ENCODE peak calls at places on chromosomes 4 and X, in five cellular contexts. N, J, Y, D and U are unnamed samples.

GRCh38 chr4:141636077-141636770 is at the start of gene IL15:
- DNase-seq in N (peak), J (peak), Y (peak), D (peak), U (no peak)

GRCh38 chr4:13539047-13539720 is 5.1 kb downstream of the NKX3-2 start:
- DNase-seq in N (no peak), J (no peak), Y (no peak), D (no peak), U (no peak)

GRCh38 chr4:166735553-166735952 is 498.7 kb downstream of the SPOCK3 start:
- DNase-seq in N (no peak), J (no peak), Y (no peak), D (no peak), U (no peak)

GRCh38 chrX:65821721-65822496 is 154.5 kb downstream of the MSN start:
- DNase-seq in N (peak), J (peak), Y (no peak), D (no peak), U (no peak)

GRCh38 chr4:75672461-75673026 is 667 bp downstream of the G3BP2 start:
- DNase-seq in N (peak), J (peak), Y (peak), D (peak), U (no peak)

GRCh38 chr4:82797591-82798081 is 960 bp downstream of the SCD5 start:
- DNase-seq in N (peak), J (peak), Y (no peak), D (peak), U (no peak)

GRCh38 chr4:87849612-87850011 is 16.8 kb downstream of the MEPE start:
- DNase-seq in N (no peak), J (no peak), Y (no peak), D (peak), U (no peak)

GRCh38 chrX:107628662-107629532 is 587 bp downstream of the PRPS1 start:
- DNase-seq in N (peak), J (peak), Y (peak), D (peak), U (no peak)

GRCh38 chr4:118936406-118936805 is 47.8 kb downstream of the SYNPO2 start:
- DNase-seq in N (no peak), J (no peak), Y (no peak), D (no peak), U (no peak)

GRCh38 chrX:41475611-41476241 is 28.6 kb downstream of the NYX start:
- DNase-seq in N (no peak), J (no peak), Y (no peak), D (no peak), U (no peak)

GRCh38 chr4:100362363-100362762 is 155.5 kb downstream of the EMCN start:
- DNase-seq in N (no peak), J (no peak), Y (no peak), D (peak), U (no peak)

GRCh38 chr4:98546910-98547544 is 111.4 kb downstream of the TSPAN5 start:
- DNase-seq in N (no peak), J (no peak), Y (no peak), D (peak), U (no peak)

GRCh38 chr4:72357908-72358307 is 211.1 kb downstream of the ADAMTS3 start:
- DNase-seq in N (no peak), J (no peak), Y (no peak), D (no peak), U (no peak)

GRCh38 chr4:114598191-114599121 is at the start of gene UGT8:
- DNase-seq in N (no peak), J (peak), Y (peak), D (peak), U (no peak)

GRCh38 chr4:176611954-176612353 is 180.8 kb downstream of the VEGFC start:
- DNase-seq in N (no peak), J (no peak), Y (no peak), D (peak), U (no peak)

GRCh38 chr4:17447675-17448298 is 64.1 kb downstream of the QDPR start:
- DNase-seq in N (peak), J (no peak), Y (peak), D (peak), U (peak)

GRCh38 chr4:162139412-162139811 is 24.4 kb downstream of the FSTL5 start:
- DNase-seq in N (no peak), J (no peak), Y (no peak), D (no peak), U (no peak)

GRCh38 chr4:26238782-26239647 is 81.8 kb upstream of the RBPJ start:
- DNase-seq in N (peak), J (no peak), Y (no peak), D (peak), U (no peak)

GRCh38 chr4:36218121-36218520 is 26.2 kb downstream of the ARAP2 start:
- DNase-seq in N (no peak), J (no peak), Y (no peak), D (no peak), U (no peak)

GRCh38 chr4:112327950-112328349 is 30.8 kb downstream of the ALPK1 start:
- DNase-seq in N (no peak), J (no peak), Y (no peak), D (peak), U (no peak)

GRCh38 chr4:109576462-109576861 is 16.4 kb downstream of the MCUB start:
- DNase-seq in N (peak), J (no peak), Y (peak), D (peak), U (no peak)

GRCh38 chrX:118627084-118627758 is 100.2 kb upstream of the IL13RA1 start:
- DNase-seq in N (no peak), J (no peak), Y (no peak), D (peak), U (no peak)

GRCh38 chr4:184824081-184824775 is 1.5 kb downstream of the ACSL1 start:
- DNase-seq in N (no peak), J (no peak), Y (no peak), D (no peak), U (no peak)

GRCh38 chr4:30094866-30095265 is 625.3 kb upstream of the PCDH7 start:
- DNase-seq in N (no peak), J (no peak), Y (no peak), D (peak), U (no peak)

GRCh38 chr4:23970193-23970850 is 80.5 kb upstream of the PPARGC1A start:
- DNase-seq in N (no peak), J (no peak), Y (no peak), D (no peak), U (no peak)

GRCh38 chr4:142360657-142361056 is 485.4 kb downstream of the INPP4B start:
- DNase-seq in N (no peak), J (no peak), Y (no peak), D (no peak), U (no peak)

GRCh38 chrX:136847874-136848273 is 32.7 kb downstream of the RBMX start:
- DNase-seq in N (no peak), J (no peak), Y (peak), D (peak), U (no peak)

GRCh38 chr4:4670869-4671268 is 129.0 kb upstream of the STX18 start:
- DNase-seq in N (no peak), J (no peak), Y (no peak), D (peak), U (no peak)

GRCh38 chr4:142416121-142416520 is 430.0 kb downstream of the INPP4B start:
- DNase-seq in N (no peak), J (no peak), Y (no peak), D (peak), U (no peak)

GRCh38 chr4:161463436-161463835 is 700.4 kb downstream of the FSTL5 start:
- DNase-seq in N (no peak), J (no peak), Y (no peak), D (no peak), U (no peak)

GRCh38 chr4:33649015-33649414 is 2595.3 kb downstream of the ARAP2 start:
- DNase-seq in N (no peak), J (no peak), Y (no peak), D (peak), U (no peak)

GRCh38 chr4:141746026-141746425 is 109.6 kb downstream of the IL15 start:
- DNase-seq in N (no peak), J (no peak), Y (no peak), D (peak), U (no peak)

DNA sequence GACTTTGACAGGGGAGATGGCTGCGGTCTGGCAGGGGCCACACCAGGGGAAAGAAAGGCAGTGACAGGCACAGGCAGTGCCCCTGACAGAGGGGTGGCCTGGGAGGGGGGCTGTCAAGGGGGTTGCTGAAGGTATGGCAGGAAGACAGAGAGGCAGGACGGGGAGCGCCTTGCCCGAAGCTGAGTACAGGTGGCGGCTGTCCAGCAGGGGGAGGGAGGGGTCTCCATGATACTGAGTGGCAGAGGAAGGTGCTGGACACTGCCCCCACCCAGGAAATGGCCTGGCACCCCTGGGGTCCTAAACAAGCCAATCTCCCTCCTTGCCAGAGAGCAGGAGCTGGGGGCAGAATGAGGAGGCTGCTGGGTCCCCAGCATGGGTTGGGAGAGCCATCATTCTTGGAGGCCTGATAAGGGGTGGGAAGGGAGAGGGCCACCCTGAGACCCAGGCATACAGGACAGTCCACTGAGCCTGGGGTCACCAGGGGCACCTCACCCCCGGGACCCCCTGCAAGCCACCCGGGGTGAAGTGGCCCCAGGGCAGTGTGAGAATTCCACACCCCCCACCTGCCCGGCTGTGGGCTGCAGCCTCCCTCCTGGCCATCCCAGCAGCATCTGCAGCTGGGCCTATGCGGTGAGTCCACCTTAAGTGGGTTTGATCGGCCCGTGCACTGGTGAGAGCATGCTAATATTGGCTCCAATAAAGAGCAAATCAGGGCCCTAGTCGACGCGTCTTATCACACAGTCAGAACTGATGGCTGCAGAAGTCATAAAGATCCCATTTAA is 108.5 kb downstream of the FAM53A start:
- DNase-seq in N (no peak), J (peak), Y (no peak), D (no peak), U (no peak)
- TF ChIP-seq CTCF in N (no peak), J (no peak), Y (no peak), D (no peak), U (no peak)

GRCh38 chr4:46886711-46887110 is 22.3 kb downstream of the COX7B2 start:
- DNase-seq in N (no peak), J (no peak), Y (no peak), D (peak), U (no peak)
- TF ChIP-seq CTCF in N (peak), J (no peak), Y (no peak), D (peak), U (peak)

DNA sequence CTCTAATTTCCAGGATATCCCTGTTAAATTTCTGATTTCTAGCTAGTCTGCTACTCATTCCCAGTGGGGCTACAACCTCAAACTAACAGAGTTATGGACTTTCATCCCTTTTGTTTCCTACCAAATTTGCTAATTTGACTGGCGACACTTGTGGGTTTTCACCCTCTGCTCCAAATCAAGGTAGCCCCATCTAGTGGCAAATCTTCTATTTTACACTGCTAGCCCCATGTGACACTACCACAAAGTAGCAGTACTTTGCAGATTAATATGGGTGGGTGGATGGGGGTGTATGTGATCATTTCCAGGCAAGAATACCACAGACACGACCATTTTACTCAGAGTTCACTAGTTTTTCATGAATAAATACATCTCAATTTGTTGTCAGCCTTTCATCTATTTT is 150.3 kb downstream of the MSL3 start:
- DNase-seq in N (no peak), J (no peak), Y (peak), D (peak), U (no peak)
- TF ChIP-seq CTCF in N (no peak), J (no peak), Y (peak), D (peak), U (peak)

GRCh38 chrX:45696762-45697161 is 496.1 kb upstream of the DIPK2B start:
- DNase-seq in N (no peak), J (no peak), Y (no peak), D (no peak), U (no peak)

GRCh38 chrX:45699158-45699557 is 498.5 kb upstream of the DIPK2B start:
- DNase-seq in N (no peak), J (no peak), Y (no peak), D (peak), U (no peak)

DNA sequence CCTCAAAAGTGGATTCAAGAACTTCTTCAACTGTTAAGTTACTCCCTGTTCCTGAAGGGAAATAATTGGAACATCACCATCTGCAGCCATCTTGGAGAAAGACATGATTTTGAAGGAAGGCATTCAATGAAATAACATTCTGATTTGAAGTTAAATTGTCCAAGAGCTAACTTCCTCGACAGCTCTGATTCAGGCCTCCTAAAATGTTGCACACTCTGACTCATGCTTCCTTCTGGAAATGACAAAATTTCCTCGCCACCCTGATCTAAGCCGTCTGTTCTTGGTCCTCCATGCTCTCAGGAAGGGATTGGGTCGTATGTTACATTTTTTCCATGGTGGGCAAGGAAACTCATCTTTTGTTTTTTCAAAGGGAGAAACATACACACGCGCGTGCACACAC is 496.9 kb upstream of the DIPK2B start:
- DNase-seq in N (peak), J (no peak), Y (no peak), D (peak), U (no peak)
- TF ChIP-seq CTCF in N (no peak), J (no peak), Y (no peak), D (no peak), U (no peak)

GRCh38 chr4:20487852-20488251 is 212.4 kb upstream of the PACRGL start:
- DNase-seq in N (no peak), J (no peak), Y (no peak), D (peak), U (no peak)

GRCh38 chr4:20486433-20486832 is 213.8 kb upstream of the PACRGL start:
- DNase-seq in N (no peak), J (no peak), Y (no peak), D (no peak), U (no peak)

GRCh38 chr4:20493761-20494353 is 206.4 kb upstream of the PACRGL start:
- DNase-seq in N (no peak), J (no peak), Y (no peak), D (peak), U (no peak)

GRCh38 chr4:20487446-20487845 is 212.8 kb upstream of the PACRGL start:
- DNase-seq in N (no peak), J (no peak), Y (no peak), D (peak), U (no peak)

DNA sequence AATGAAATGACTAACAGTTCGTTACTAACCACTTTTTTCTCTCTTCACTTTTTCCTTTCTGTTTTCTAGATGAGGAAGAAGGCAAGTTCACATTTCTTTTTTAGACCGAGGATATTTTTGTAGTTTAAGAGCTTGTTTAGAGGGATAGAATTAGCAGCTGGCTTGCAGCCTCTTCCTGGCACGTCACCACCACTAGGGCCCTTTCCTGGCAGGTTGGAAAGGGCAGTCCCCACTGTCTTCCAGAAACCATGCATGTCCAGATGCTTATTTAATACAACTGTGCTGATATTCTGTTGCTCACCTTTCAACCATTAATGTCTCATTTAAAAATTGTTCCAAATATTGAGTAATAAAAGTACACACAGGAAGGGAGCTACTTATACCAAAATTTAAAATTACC is 209.5 kb upstream of the PACRGL start:
- DNase-seq in N (no peak), J (no peak), Y (no peak), D (no peak), U (no peak)
- TF ChIP-seq CTCF in N (no peak), J (no peak), Y (no peak), D (peak), U (no peak)

GRCh38 chr4:157172011-157172410 is 48.5 kb upstream of the GRIA2 start:
- DNase-seq in N (no peak), J (no peak), Y (no peak), D (peak), U (no peak)
- TF ChIP-seq CTCF in N (no peak), J (no peak), Y (no peak), D (peak), U (peak)

DNA sequence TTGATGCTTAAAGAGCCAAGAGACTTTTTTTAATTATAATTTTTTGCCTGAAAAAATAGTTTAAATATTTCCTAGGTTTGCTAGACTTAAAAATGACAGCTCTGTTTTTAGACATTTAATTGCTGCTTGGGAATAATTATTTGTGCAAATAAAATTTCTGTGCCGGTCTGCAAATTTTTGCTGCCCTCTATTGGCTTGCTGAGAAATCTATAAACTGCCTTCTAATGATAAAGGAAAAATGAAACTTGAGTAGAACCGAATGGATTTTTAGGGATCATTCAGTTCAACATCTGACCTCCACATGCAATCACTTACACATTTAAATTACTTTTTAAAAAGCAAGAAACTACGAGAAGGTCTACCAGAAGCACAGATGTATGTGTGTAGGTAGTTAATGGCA is 434.0 kb downstream of the FAM133A start:
- DNase-seq in N (no peak), J (no peak), Y (no peak), D (no peak), U (no peak)
- TF ChIP-seq CTCF in N (no peak), J (no peak), Y (no peak), D (no peak), U (peak)